ENCODE peak calls at places on chromosomes 11 and 22, in four cellular contexts. J, U, F and N are unnamed samples.

GRCh38 chr11:88086297-88086696 is 88.9 kb downstream of the RAB38 start:
- DNase-seq in U (no peak), F (no peak), J (no peak), N (no peak)

GRCh38 chr11:8218409-8218808 is 45.3 kb downstream of the LMO1 start:
- DNase-seq in J (no peak), F (no peak), U (no peak), N (no peak)

GRCh38 chr22:48705159-48705916 is 1122.3 kb downstream of the BRD1 start:
- DNase-seq in U (no peak), F (no peak), J (no peak), N (no peak)

GRCh38 chr22:26172389-26172990 is 3.2 kb downstream of the SEZ6L start:
- DNase-seq in F (no peak), J (peak), U (peak), N (no peak)

GRCh38 chr11:39374963-39375698 is 2084.3 kb downstream of the LRRC4C start:
- DNase-seq in J (peak), F (no peak), U (no peak), N (no peak)

GRCh38 chr22:47138898-47139789 is 376.7 kb downstream of the TBC1D22A start:
- DNase-seq in U (no peak), F (no peak), J (no peak), N (no peak)

GRCh38 chr11:62500066-62501035 is 46.3 kb downstream of the AHNAK start:
- DNase-seq in U (no peak), F (no peak), J (peak), N (no peak)

GRCh38 chr11:47156333-47156732 is 20.3 kb downstream of the ARFGAP2 start:
- DNase-seq in F (no peak), J (no peak), U (no peak), N (no peak)

GRCh38 chr11:79296113-79296512 is 144.7 kb downstream of the TENM4 start:
- DNase-seq in J (no peak), U (no peak), F (no peak), N (no peak)

GRCh38 chr22:30309981-30310672 is 16.6 kb downstream of the TBC1D10A start:
- DNase-seq in F (peak), J (peak), U (no peak), N (no peak)

GRCh38 chr11:134401825-134402809 is 9.9 kb downstream of the B3GAT1 start:
- DNase-seq in F (no peak), J (no peak), U (no peak), N (no peak)

GRCh38 chr11:112334381-112334780 is 73.7 kb upstream of the PLET1 start:
- DNase-seq in F (no peak), U (no peak), J (no peak), N (no peak)

GRCh38 chr22:27791494-27792241 is 9.9 kb downstream of the MN1 start:
- DNase-seq in F (no peak), U (no peak), J (no peak), N (no peak)

GRCh38 chr11:69360606-69361005 is 66.7 kb downstream of the MYEOV start:
- DNase-seq in U (no peak), F (peak), J (no peak), N (no peak)

GRCh38 chr22:29872145-29872893 is 10.7 kb upstream of the MTMR3 start:
- DNase-seq in F (no peak), U (no peak), J (peak), N (no peak)

GRCh38 chr11:115905331-115905730 is 401.1 kb upstream of the CADM1 start:
- DNase-seq in U (no peak), F (no peak), J (no peak), N (no peak)

GRCh38 chr11:72061739-72062396 is 18.5 kb downstream of the NUMA1 start:
- DNase-seq in J (no peak), U (no peak), F (no peak), N (no peak)

GRCh38 chr11:30635401-30635989 is 49.3 kb upstream of the MPPED2 start:
- DNase-seq in U (no peak), F (no peak), J (no peak), N (no peak)

GRCh38 chr22:49951986-49952896 is 8.3 kb upstream of the PIM3 start:
- DNase-seq in F (no peak), U (peak), J (no peak), N (no peak)

GRCh38 chr11:56816259-56816658 is 67.8 kb upstream of the OR9G4 start:
- DNase-seq in F (no peak), J (no peak), U (no peak), N (no peak)

GRCh38 chr11:33772300-33772699 is 2.0 kb downstream of the FBXO3 start:
- DNase-seq in J (no peak), U (no peak), F (no peak), N (no peak)

GRCh38 chr22:37363593-37363992 is 63.7 kb downstream of the ELFN2 start:
- DNase-seq in U (no peak), F (no peak), J (no peak), N (no peak)

GRCh38 chr11:76247091-76247490 is 40.8 kb upstream of the WNT11 start:
- DNase-seq in J (no peak), U (no peak), F (no peak), N (no peak)

GRCh38 chr11:68020575-68020974 is 9.9 kb upstream of the NDUFS8 start:
- DNase-seq in J (peak), U (no peak), F (no peak), N (no peak)

GRCh38 chr11:74647831-74648230 is 55.4 kb downstream of the POLD3 start:
- DNase-seq in U (no peak), F (no peak), J (no peak), N (no peak)

GRCh38 chr22:40334899-40335298 is 11.4 kb upstream of the ADSL start:
- DNase-seq in F (no peak), U (no peak), J (peak), N (no peak)

GRCh38 chr11:40293655-40294342 is 1165.7 kb downstream of the LRRC4C start:
- DNase-seq in U (peak), F (peak), J (peak), N (peak)

GRCh38 chr11:34916810-34917780 is 677 bp downstream of the PDHX start:
- DNase-seq in U (peak), F (no peak), J (no peak), N (no peak)

GRCh38 chr22:39808087-39808486 is 85.5 kb downstream of the ENTHD1 start:
- DNase-seq in F (no peak), J (peak), U (no peak), N (no peak)

GRCh38 chr11:73734996-73735395 is 25.9 kb downstream of the RAB6A start:
- DNase-seq in U (no peak), J (no peak), F (no peak), N (no peak)

GRCh38 chr11:61161190-61162091 is at the start of gene VPS37C:
- DNase-seq in F (peak), J (peak), U (peak), N (peak)
- TF ChIP-seq CTCF in F (peak), J (no peak), U (no peak), N (peak)

GRCh38 chr11:20132667-20133039 is 27.6 kb downstream of the DBX1 start:
- DNase-seq in J (no peak), F (no peak), U (no peak), N (no peak)
- TF ChIP-seq CTCF in J (no peak), F (no peak), U (no peak), N (no peak)

DNA sequence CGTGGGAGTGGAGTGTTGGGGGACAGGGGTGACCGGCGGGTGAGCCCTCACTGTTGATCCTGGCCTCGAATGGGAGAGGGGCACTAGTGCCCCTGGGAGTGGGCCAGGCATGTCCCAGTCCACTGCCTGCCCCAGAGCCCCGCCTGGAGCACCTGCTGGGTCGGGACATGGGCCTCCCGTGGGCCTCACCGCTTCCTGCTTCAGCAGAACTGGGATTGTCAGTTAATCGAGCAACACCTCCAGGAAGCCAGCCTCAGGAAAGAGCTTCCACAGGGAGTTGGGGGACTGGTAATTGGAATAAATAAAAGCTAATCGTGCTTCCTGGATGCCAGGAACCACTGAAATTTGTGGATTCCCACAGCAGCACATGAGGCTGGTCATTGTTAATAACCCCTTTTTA is 43.8 kb downstream of the PARVB start:
- DNase-seq in F (no peak), U (no peak), J (no peak), N (no peak)
- TF ChIP-seq CTCF in F (no peak), U (no peak), J (no peak), N (no peak)

GRCh38 chr22:38513063-38513462 is 7.0 kb upstream of the DDX17 start:
- DNase-seq in F (no peak), U (no peak), J (peak), N (no peak)
- TF ChIP-seq CTCF in F (peak), U (no peak), J (peak), N (no peak)